ENCODE peak calls at places on chromosomes 3 and 15, in four cellular contexts. P is Kasumi-1; Z is activated T-helper 1 cell treated with anti-CD3 and anti-CD28 coated beads, Interleukin-2, amount 50 U/mL, for 16 hours; Y is effector CD4-positive, alpha-beta T cell. G is an unnamed sample.

GRCh38 chr15:100703032-100703578 is 100.7 kb downstream of the ASB7 start:
- DNase-seq in Z (no peak), Y (no peak), P (no peak), G (peak)

GRCh38 chr3:55746808-55747413 is 259.8 kb upstream of the WNT5A start:
- DNase-seq in Y (no peak), Z (no peak), P (peak), G (no peak)

GRCh38 chr3:30354972-30355371 is 251.4 kb upstream of the TGFBR2 start:
- DNase-seq in Z (no peak), Y (no peak), P (no peak), G (no peak)

GRCh38 chr15:67097893-67098740 is 32.7 kb downstream of the SMAD3 start:
- DNase-seq in Z (peak), P (peak), Y (no peak), G (no peak)

GRCh38 chr15:38536201-38536676 is 28.4 kb downstream of the RASGRP1 start:
- DNase-seq in Z (no peak), P (no peak), Y (no peak), G (peak)

GRCh38 chr15:31305375-31305774 is 21.3 kb upstream of the KLF13 start:
- DNase-seq in P (no peak), Z (no peak), Y (no peak), G (no peak)

GRCh38 chr3:5267889-5268288 is 80.4 kb downstream of the EDEM1 start:
- DNase-seq in P (no peak), Z (no peak), Y (no peak), G (no peak)

GRCh38 chr3:37491343-37491742 is 317.0 kb upstream of the LRRFIP2 start:
- DNase-seq in Y (no peak), P (no peak), Z (no peak), G (no peak)

GRCh38 chr15:91530279-91530678 is 323.2 kb upstream of the SLCO3A1 start:
- DNase-seq in P (no peak), Z (no peak), Y (no peak), G (no peak)

GRCh38 chr3:63056932-63057331 is 181.7 kb upstream of the CADPS start:
- DNase-seq in Y (no peak), Z (no peak), P (no peak), G (no peak)

GRCh38 chr3:64440498-64440897 is 215.2 kb upstream of the PRICKLE2 start:
- DNase-seq in P (no peak), Z (no peak), Y (no peak), G (no peak)

GRCh38 chr3:49654955-49655556 is 19.1 kb upstream of the APEH start:
- DNase-seq in Z (no peak), Y (no peak), P (no peak), G (no peak)

GRCh38 chr3:12993623-12994356 is 79.4 kb downstream of the IQSEC1 start:
- DNase-seq in Y (no peak), Z (no peak), P (no peak), G (no peak)

GRCh38 chr3:85821130-85821756 is 862.5 kb downstream of the CADM2 start:
- DNase-seq in Y (no peak), Z (no peak), P (peak), G (no peak)

GRCh38 chr3:99765042-99765942 is 52.4 kb upstream of the CMSS1 start:
- DNase-seq in P (no peak), Z (no peak), Y (no peak), G (peak)

GRCh38 chr15:39491115-39491916 is 89.6 kb upstream of the THBS1 start:
- DNase-seq in Y (no peak), Z (no peak), P (no peak), G (no peak)

GRCh38 chr3:23254875-23255274 is 51.7 kb downstream of the UBE2E2 start:
- DNase-seq in P (peak), Y (no peak), Z (no peak), G (no peak)

GRCh38 chr3:51388286-51389029 is 2.6 kb upstream of the RBM15B start:
- DNase-seq in P (peak), Y (no peak), Z (no peak), G (no peak)

GRCh38 chr3:130609166-130609574 is 92.2 kb downstream of the COL6A6 start:
- DNase-seq in Y (no peak), P (no peak), Z (no peak), G (no peak)

GRCh38 chr3:39294446-39295183 is 14.8 kb upstream of the CX3CR1 start:
- DNase-seq in Y (no peak), Z (no peak), P (no peak), G (no peak)

GRCh38 chr15:65887565-65887964 is 18.3 kb downstream of the RAB11A start:
- DNase-seq in P (no peak), Z (peak), Y (no peak), G (no peak)

GRCh38 chr3:60536420-60536819 is 714.8 kb downstream of the FHIT start:
- DNase-seq in Y (no peak), Z (no peak), P (no peak), G (no peak)

GRCh38 chr3:119927190-119927589 is 145.3 kb downstream of the NR1I2 start:
- DNase-seq in P (no peak), Z (no peak), Y (no peak), G (no peak)

GRCh38 chr3:39362177-39362576 is 21.0 kb upstream of the SLC25A38 start:
- DNase-seq in P (no peak), Z (no peak), Y (no peak), G (no peak)

GRCh38 chr15:78007965-78008886 is 69.3 kb downstream of the TBC1D2B start:
- DNase-seq in Z (no peak), Y (no peak), P (no peak), G (peak)

GRCh38 chr3:18372786-18373405 is 52.2 kb downstream of the SATB1 start:
- DNase-seq in Z (no peak), P (no peak), Y (no peak), G (no peak)

GRCh38 chr3:57176045-57176444 is 10.9 kb upstream of the IL17RD start:
- DNase-seq in Z (no peak), Y (no peak), P (no peak), G (no peak)

G was measured in AG04450.